ENCODE peak calls at places on chromosomes 13 and 19, in four cellular contexts. One of them, this sample, is unnamed.

GRCh38 chr13:112748947-112749346 is 59.1 kb downstream of the ATP11A start:
- DNase-seq in mesothelial cell of epicardium: no peak
- DNase-seq in lower lobe of right lung: no peak
- DNase-seq in cardiac fibroblast: no peak
- DNase-seq in this sample: no peak

GRCh38 chr13:76226941-76227340 is 590.8 kb downstream of the LMO7 start:
- DNase-seq in lower lobe of right lung: no peak
- DNase-seq in cardiac fibroblast: no peak
- DNase-seq in mesothelial cell of epicardium: no peak
- DNase-seq in this sample: no peak

GRCh38 chr13:83839158-83839557 is 43.1 kb downstream of the SLITRK1 start:
- DNase-seq in lower lobe of right lung: no peak
- DNase-seq in cardiac fibroblast: no peak
- DNase-seq in mesothelial cell of epicardium: no peak
- DNase-seq in this sample: no peak

GRCh38 chr19:57613941-57614743 is at the start of gene ZNF134:
- DNase-seq in cardiac fibroblast: peak
- DNase-seq in lower lobe of right lung: peak
- DNase-seq in mesothelial cell of epicardium: peak
- DNase-seq in this sample: peak

GRCh38 chr13:29511980-29512379 is 83.5 kb downstream of the SLC7A1 start:
- DNase-seq in lower lobe of right lung: no peak
- DNase-seq in mesothelial cell of epicardium: no peak
- DNase-seq in cardiac fibroblast: peak
- DNase-seq in this sample: no peak

GRCh38 chr19:14519245-14519859 is 1.2 kb upstream of the DNAJB1 start:
- DNase-seq in cardiac fibroblast: no peak
- DNase-seq in lower lobe of right lung: no peak
- DNase-seq in mesothelial cell of epicardium: no peak
- DNase-seq in this sample: no peak

GRCh38 chr13:114115191-114115671 is 17.2 kb downstream of the RASA3 start:
- DNase-seq in lower lobe of right lung: peak
- DNase-seq in mesothelial cell of epicardium: no peak
- DNase-seq in cardiac fibroblast: peak
- DNase-seq in this sample: no peak

GRCh38 chr19:15479391-15480345 is at the start of gene PGLYRP2:
- DNase-seq in mesothelial cell of epicardium: no peak
- DNase-seq in cardiac fibroblast: no peak
- DNase-seq in lower lobe of right lung: peak
- DNase-seq in this sample: no peak

GRCh38 chr19:40305403-40305802 is 20.3 kb upstream of the AKT2 start:
- DNase-seq in mesothelial cell of epicardium: peak
- DNase-seq in lower lobe of right lung: peak
- DNase-seq in cardiac fibroblast: peak
- DNase-seq in this sample: peak

GRCh38 chr13:93413972-93414717 is 187.5 kb downstream of the GPC6 start:
- DNase-seq in lower lobe of right lung: no peak
- DNase-seq in mesothelial cell of epicardium: no peak
- DNase-seq in cardiac fibroblast: peak
- DNase-seq in this sample: no peak

GRCh38 chr19:4473011-4473410 is 914 bp downstream of the HDGFL2 start:
- DNase-seq in lower lobe of right lung: no peak
- DNase-seq in mesothelial cell of epicardium: no peak
- DNase-seq in cardiac fibroblast: no peak
- DNase-seq in this sample: no peak

GRCh38 chr19:50459067-50459456 is 17.2 kb upstream of the EMC10 start:
- DNase-seq in mesothelial cell of epicardium: no peak
- DNase-seq in lower lobe of right lung: no peak
- DNase-seq in cardiac fibroblast: no peak
- DNase-seq in this sample: no peak
- TF ChIP-seq CTCF in mesothelial cell of epicardium: no peak
- TF ChIP-seq CTCF in lower lobe of right lung: no peak
- TF ChIP-seq CTCF in cardiac fibroblast: no peak
- TF ChIP-seq CTCF in this sample: no peak

GRCh38 chr19:35618857-35619256 is 6.3 kb downstream of the HAUS5 start:
- DNase-seq in cardiac fibroblast: no peak
- DNase-seq in lower lobe of right lung: no peak
- DNase-seq in mesothelial cell of epicardium: no peak
- DNase-seq in this sample: no peak

GRCh38 chr19:35622750-35623149 is 6.1 kb upstream of the RBM42 start:
- DNase-seq in cardiac fibroblast: no peak
- DNase-seq in mesothelial cell of epicardium: no peak
- DNase-seq in lower lobe of right lung: peak
- DNase-seq in this sample: no peak

GRCh38 chr19:35619290-35619923 is 6.9 kb downstream of the HAUS5 start:
- DNase-seq in mesothelial cell of epicardium: no peak
- DNase-seq in cardiac fibroblast: no peak
- DNase-seq in lower lobe of right lung: no peak
- DNase-seq in this sample: no peak

GRCh38 chr19:35621708-35622107 is 7.1 kb upstream of the RBM42 start:
- DNase-seq in cardiac fibroblast: no peak
- DNase-seq in lower lobe of right lung: no peak
- DNase-seq in mesothelial cell of epicardium: no peak
- DNase-seq in this sample: no peak

DNA sequence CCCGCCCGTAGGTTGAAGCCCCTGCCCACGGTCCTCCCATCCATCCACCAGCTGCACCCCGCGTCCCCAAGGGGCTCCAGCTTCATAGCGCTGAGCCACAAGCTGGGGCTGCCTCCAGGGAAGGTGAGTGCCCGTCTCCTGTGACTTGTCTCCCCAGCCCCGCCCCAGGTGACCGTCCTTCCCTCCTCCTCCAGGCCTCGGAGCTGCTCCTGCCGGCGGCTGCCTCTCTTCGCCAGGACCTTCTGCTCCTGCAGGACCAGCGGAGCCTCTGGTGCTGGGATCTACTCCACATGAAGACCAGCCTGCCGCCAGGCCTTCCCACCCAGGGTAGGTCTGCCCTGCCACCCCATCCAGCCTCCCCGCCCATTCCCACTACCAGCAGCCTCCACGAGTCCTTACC is 7.5 kb downstream of the HAUS5 start:
- DNase-seq in mesothelial cell of epicardium: no peak
- DNase-seq in cardiac fibroblast: no peak
- DNase-seq in lower lobe of right lung: no peak
- DNase-seq in this sample: no peak
- TF ChIP-seq CTCF in mesothelial cell of epicardium: no peak
- TF ChIP-seq CTCF in cardiac fibroblast: no peak
- TF ChIP-seq CTCF in lower lobe of right lung: no peak
- TF ChIP-seq CTCF in this sample: no peak

DNA sequence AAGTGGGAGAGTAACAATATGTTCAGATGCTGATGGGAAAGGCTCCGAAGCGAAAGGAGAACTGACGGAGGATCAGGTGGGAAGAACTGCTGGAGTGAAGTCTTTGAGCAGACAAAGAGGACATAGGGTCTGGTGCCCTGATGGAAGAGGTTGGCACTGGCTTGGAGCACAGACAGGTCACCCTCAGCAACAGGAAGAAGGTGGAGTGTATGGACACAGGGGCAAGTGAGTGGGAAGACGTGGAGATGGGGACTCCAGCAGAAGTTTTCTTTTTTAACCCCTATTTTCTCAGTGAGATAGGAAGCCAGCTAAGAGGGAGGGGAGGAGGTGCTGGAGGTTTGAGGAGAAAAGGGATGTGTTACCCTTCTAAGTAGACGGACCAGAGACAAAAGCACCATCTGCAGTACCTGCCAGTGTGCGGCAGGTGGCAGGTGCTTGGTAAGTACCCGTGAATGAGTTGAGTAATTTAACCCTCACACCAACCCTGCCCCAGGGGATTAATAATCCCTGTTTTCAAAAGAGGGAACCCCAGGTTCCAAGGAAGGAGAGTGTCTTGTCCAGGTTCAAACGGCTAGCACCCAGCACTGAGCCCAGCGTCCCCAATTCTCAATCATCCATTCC is 11.2 kb downstream of the HAS1 start:
- DNase-seq in lower lobe of right lung: no peak
- DNase-seq in mesothelial cell of epicardium: no peak
- DNase-seq in cardiac fibroblast: peak
- DNase-seq in this sample: no peak
- TF ChIP-seq CTCF in lower lobe of right lung: peak
- TF ChIP-seq CTCF in mesothelial cell of epicardium: peak
- TF ChIP-seq CTCF in cardiac fibroblast: peak
- TF ChIP-seq CTCF in this sample: peak

GRCh38 chr19:49459388-49459787 is 6.4 kb downstream of the ALDH16A1 start:
- DNase-seq in lower lobe of right lung: no peak
- DNase-seq in cardiac fibroblast: no peak
- DNase-seq in mesothelial cell of epicardium: no peak
- DNase-seq in this sample: no peak

GRCh38 chr19:49465371-49465770 is 8.6 kb upstream of the FLT3LG start:
- DNase-seq in mesothelial cell of epicardium: no peak
- DNase-seq in lower lobe of right lung: no peak
- DNase-seq in cardiac fibroblast: no peak
- DNase-seq in this sample: no peak

GRCh38 chr19:49463960-49464740 is 9.9 kb upstream of the FLT3LG start:
- DNase-seq in cardiac fibroblast: no peak
- DNase-seq in lower lobe of right lung: no peak
- DNase-seq in mesothelial cell of epicardium: no peak
- DNase-seq in this sample: no peak

GRCh38 chr19:49461656-49462055 is 8.6 kb downstream of the ALDH16A1 start:
- DNase-seq in mesothelial cell of epicardium: no peak
- DNase-seq in lower lobe of right lung: no peak
- DNase-seq in cardiac fibroblast: no peak
- DNase-seq in this sample: no peak

GRCh38 chr19:49462492-49462891 is 9.5 kb downstream of the ALDH16A1 start:
- DNase-seq in lower lobe of right lung: no peak
- DNase-seq in mesothelial cell of epicardium: no peak
- DNase-seq in cardiac fibroblast: no peak
- DNase-seq in this sample: no peak
- TF ChIP-seq CTCF in lower lobe of right lung: no peak
- TF ChIP-seq CTCF in mesothelial cell of epicardium: no peak
- TF ChIP-seq CTCF in cardiac fibroblast: no peak
- TF ChIP-seq CTCF in this sample: no peak

GRCh38 chr19:2080336-2080988 is 15.7 kb downstream of the MOB3A start:
- DNase-seq in lower lobe of right lung: no peak
- DNase-seq in cardiac fibroblast: no peak
- DNase-seq in mesothelial cell of epicardium: no peak
- DNase-seq in this sample: no peak

GRCh38 chr19:2084993-2085720 is 11.0 kb downstream of the MOB3A start:
- DNase-seq in mesothelial cell of epicardium: no peak
- DNase-seq in lower lobe of right lung: peak
- DNase-seq in cardiac fibroblast: peak
- DNase-seq in this sample: no peak

GRCh38 chr19:2079865-2080301 is 16.2 kb downstream of the MOB3A start:
- DNase-seq in lower lobe of right lung: no peak
- DNase-seq in mesothelial cell of epicardium: no peak
- DNase-seq in cardiac fibroblast: no peak
- DNase-seq in this sample: no peak

GRCh38 chr19:2081873-2082810 is 14.0 kb downstream of the MOB3A start:
- DNase-seq in cardiac fibroblast: no peak
- DNase-seq in lower lobe of right lung: peak
- DNase-seq in mesothelial cell of epicardium: no peak
- DNase-seq in this sample: no peak

GRCh38 chr19:2083174-2083854 is 12.8 kb downstream of the MOB3A start:
- DNase-seq in mesothelial cell of epicardium: no peak
- DNase-seq in cardiac fibroblast: no peak
- DNase-seq in lower lobe of right lung: no peak
- DNase-seq in this sample: no peak
- TF ChIP-seq CTCF in mesothelial cell of epicardium: no peak
- TF ChIP-seq CTCF in cardiac fibroblast: no peak
- TF ChIP-seq CTCF in lower lobe of right lung: no peak
- TF ChIP-seq CTCF in this sample: no peak

DNA sequence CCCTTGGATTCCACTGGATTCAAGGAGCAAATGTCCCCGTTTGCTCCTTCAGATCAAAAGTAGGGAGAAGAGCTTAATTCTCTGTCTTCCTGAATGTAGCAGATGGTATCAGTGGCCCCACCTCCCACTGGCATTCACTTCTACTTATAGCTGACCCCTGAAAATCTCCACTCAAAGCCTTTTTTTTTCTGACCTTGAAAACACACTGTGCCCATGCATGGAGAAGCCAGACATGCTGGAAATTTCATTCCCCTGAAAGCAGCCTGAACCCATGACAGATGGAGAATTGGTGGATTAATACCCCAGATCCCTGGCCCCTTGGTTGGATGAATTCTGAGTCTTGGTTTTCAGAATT is 76.6 kb upstream of the UBAC2 start:
- DNase-seq in cardiac fibroblast: no peak
- DNase-seq in mesothelial cell of epicardium: no peak
- DNase-seq in lower lobe of right lung: no peak
- DNase-seq in this sample: peak
- TF ChIP-seq CTCF in cardiac fibroblast: no peak
- TF ChIP-seq CTCF in mesothelial cell of epicardium: no peak
- TF ChIP-seq CTCF in lower lobe of right lung: no peak
- TF ChIP-seq CTCF in this sample: no peak

GRCh38 chr19:56348289-56348877 is 33.7 kb upstream of the ZSCAN5A start:
- DNase-seq in mesothelial cell of epicardium: no peak
- DNase-seq in cardiac fibroblast: peak
- DNase-seq in lower lobe of right lung: no peak
- DNase-seq in this sample: no peak
- TF ChIP-seq CTCF in mesothelial cell of epicardium: no peak
- TF ChIP-seq CTCF in cardiac fibroblast: peak
- TF ChIP-seq CTCF in lower lobe of right lung: peak
- TF ChIP-seq CTCF in this sample: peak

This sample was measured in D721Med.